ENCODE peak calls at places on chromosomes 1 and 21, in seven cellular contexts. T, Q, E, B, R, I and U are unnamed samples.

GRCh38 chr1:71049951-71050598 is 2.5 kb upstream of the PTGER3 start:
- DNase-seq in B (no peak), T (no peak), E (no peak), Q (no peak), R (peak), I (no peak), U (no peak)

GRCh38 chr1:47507921-47508894 is 70.4 kb downstream of the FOXD2 start:
- DNase-seq in I (no peak), E (peak), R (no peak), T (no peak), B (no peak), Q (peak), U (no peak)

GRCh38 chr21:45080639-45081414 is 6.4 kb downstream of the ADARB1 start:
- DNase-seq in I (no peak), E (no peak), R (no peak), T (no peak), Q (no peak), B (no peak), U (no peak)

GRCh38 chr21:42737969-42738590 is 84.7 kb downstream of the PDE9A start:
- DNase-seq in Q (no peak), R (peak), I (no peak), T (no peak), B (no peak), E (peak), U (no peak)

GRCh38 chr1:44894591-44894990 is 51.5 kb upstream of the PTCH2 start:
- DNase-seq in B (no peak), I (no peak), Q (no peak), E (no peak), R (no peak), T (peak), U (no peak)

GRCh38 chr1:59238993-59239392 is 57.9 kb upstream of the FGGY start:
- DNase-seq in Q (no peak), I (no peak), R (no peak), T (no peak), E (no peak), B (no peak), U (no peak)

GRCh38 chr1:46622341-46622740 is 5.7 kb upstream of the MOB3C start:
- DNase-seq in T (no peak), B (no peak), I (no peak), Q (no peak), E (no peak), R (peak), U (no peak)

GRCh38 chr1:158116311-158116710 is 64.4 kb upstream of the CD1D start:
- DNase-seq in E (no peak), T (no peak), I (no peak), B (no peak), R (no peak), Q (no peak), U (no peak)

GRCh38 chr1:112358061-112358770 is 37.8 kb upstream of the CTTNBP2NL start:
- DNase-seq in Q (no peak), E (no peak), B (no peak), I (no peak), T (peak), R (no peak), U (no peak)

GRCh38 chr21:29299906-29300546 is 1.3 kb downstream of the BACH1 start:
- DNase-seq in T (peak), Q (no peak), I (peak), B (peak), E (peak), R (peak), U (no peak)

GRCh38 chr1:174815474-174815908 is 184.3 kb upstream of the CACYBP start:
- DNase-seq in E (no peak), R (no peak), I (no peak), Q (no peak), B (no peak), T (no peak), U (no peak)

GRCh38 chr1:166682588-166682987 is 156.7 kb upstream of the POGK start:
- DNase-seq in Q (no peak), R (no peak), B (no peak), E (no peak), I (no peak), T (no peak), U (no peak)

GRCh38 chr21:42596657-42597056 is 56.8 kb upstream of the PDE9A start:
- DNase-seq in E (no peak), Q (no peak), T (no peak), B (no peak), I (no peak), R (no peak), U (no peak)

GRCh38 chr1:228543396-228543795 is 56.2 kb downstream of the RNF187 start:
- DNase-seq in R (no peak), T (no peak), Q (no peak), B (no peak), I (no peak), E (no peak), U (no peak)

GRCh38 chr1:58649555-58649954 is 50.3 kb downstream of the MYSM1 start:
- DNase-seq in T (no peak), I (no peak), R (no peak), Q (no peak), E (no peak), B (peak), U (no peak)

GRCh38 chr1:150022357-150022756 is 11.8 kb upstream of the OTUD7B start:
- DNase-seq in R (no peak), Q (no peak), T (no peak), B (no peak), E (no peak), I (no peak), U (no peak)

GRCh38 chr1:2547210-2548067 is 8.7 kb upstream of the TNFRSF14 start:
- DNase-seq in T (no peak), I (no peak), B (no peak), R (no peak), Q (no peak), E (no peak), U (no peak)

GRCh38 chr1:204426474-204426873 is 14.9 kb upstream of the PPP1R15B start:
- DNase-seq in I (no peak), R (no peak), T (no peak), Q (no peak), E (no peak), B (no peak), U (no peak)

GRCh38 chr1:22056921-22057320 is 4.4 kb downstream of the CDC42 start:
- DNase-seq in I (no peak), B (no peak), E (no peak), R (no peak), Q (no peak), T (no peak), U (no peak)

GRCh38 chr1:94541175-94542087 is at the start of gene F3:
- DNase-seq in E (peak), Q (peak), I (no peak), T (no peak), B (peak), R (peak), U (peak)

GRCh38 chr21:42570841-42571387 is 57.3 kb downstream of the SLC37A1 start:
- DNase-seq in I (no peak), T (no peak), E (peak), B (no peak), R (no peak), Q (no peak), U (no peak)

GRCh38 chr1:208181259-208181816 is 62.8 kb downstream of the PLXNA2 start:
- DNase-seq in R (no peak), I (no peak), E (no peak), T (no peak), B (no peak), Q (no peak), U (no peak)

GRCh38 chr1:29218223-29218622 is 12.5 kb downstream of the MECR start:
- DNase-seq in R (no peak), B (no peak), E (no peak), T (peak), I (no peak), Q (no peak), U (no peak)

GRCh38 chr1:11736746-11737639 is 1.1 kb downstream of the AGTRAP start:
- DNase-seq in B (no peak), I (no peak), Q (peak), T (peak), R (peak), E (peak), U (no peak)

GRCh38 chr21:41374177-41374712 is 12.4 kb downstream of the MX2 start:
- DNase-seq in T (no peak), Q (no peak), B (no peak), I (no peak), R (no peak), E (no peak), U (no peak)

GRCh38 chr1:35544976-35545375 is 12.2 kb downstream of the KIAA0319L start:
- DNase-seq in Q (no peak), B (no peak), E (peak), R (no peak), T (no peak), I (peak), U (no peak)

GRCh38 chr1:97947751-97948150 is 26.9 kb upstream of the DPYD start:
- DNase-seq in T (peak), Q (no peak), E (no peak), R (no peak), I (no peak), B (no peak), U (no peak)

GRCh38 chr1:233598891-233599541 is 14.9 kb upstream of the KCNK1 start:
- DNase-seq in B (no peak), E (no peak), T (no peak), Q (no peak), I (no peak), R (no peak), U (no peak)

GRCh38 chr1:39187276-39188046 is 17.0 kb upstream of the MACF1 start:
- DNase-seq in Q (no peak), R (no peak), E (no peak), I (no peak), T (no peak), B (no peak), U (no peak)

GRCh38 chr1:191432817-191433216 is 725.4 kb upstream of the RGS18 start:
- DNase-seq in T (no peak), E (no peak), I (no peak), R (no peak), Q (no peak), B (no peak), U (no peak)

GRCh38 chr21:9738527-9738926 is 782.9 kb upstream of the TPTE start:
- DNase-seq in E (no peak), R (no peak), I (no peak), T (no peak), B (no peak), Q (no peak), U (no peak)

GRCh38 chr1:156805766-156806511 is 10.7 kb downstream of the SH2D2A start:
- DNase-seq in E (peak), R (no peak), T (peak), B (no peak), Q (no peak), I (no peak), U (no peak)

GRCh38 chr1:153774780-153775431 is at the start of gene SLC27A3:
- DNase-seq in I (peak), B (no peak), E (peak), R (no peak), Q (no peak), T (no peak), U (peak)

GRCh38 chr21:25955646-25956045 is 214.9 kb downstream of the APP start:
- DNase-seq in T (no peak), I (no peak), B (no peak), E (no peak), R (no peak), Q (no peak), U (no peak)

GRCh38 chr1:100494393-100495084 is 43.4 kb upstream of the GPR88 start:
- DNase-seq in Q (no peak), T (no peak), B (no peak), R (no peak), E (no peak), I (no peak), U (no peak)